ENCODE peak calls at places on chromosomes 7 and 10, in four cellular contexts. T is HEK293T, K is HepG2, U is K562. G is an unnamed sample.

GRCh38 chr10:62063795-62064472 is 162.4 kb downstream of the ARID5B start:
- DNase-seq in T (no peak), K (no peak), U (peak), G (no peak)

GRCh38 chr10:6838118-6838517 is 258.0 kb upstream of the PRKCQ start:
- DNase-seq in T (peak), K (peak), U (peak), G (no peak)

GRCh38 chr10:27865221-27865635 is 119.6 kb upstream of the MKX start:
- DNase-seq in T (no peak), K (no peak), U (no peak), G (no peak)

GRCh38 chr7:139252451-139252850 is 21.4 kb downstream of the UBN2 start:
- DNase-seq in T (no peak), K (no peak), U (no peak), G (no peak)

GRCh38 chr7:65269150-65269856 is 104.4 kb upstream of the ZNF92 start:
- DNase-seq in T (peak), K (peak), U (peak), G (peak)

GRCh38 chr10:86596266-86596665 is 58.1 kb upstream of the OPN4 start:
- DNase-seq in T (no peak), K (no peak), U (no peak), G (no peak)

GRCh38 chr10:88986549-88987242 is 3.9 kb upstream of the FAS start:
- DNase-seq in T (peak), K (peak), U (peak), G (no peak)

GRCh38 chr10:35913628-35914027 is 271.5 kb upstream of the FZD8 start:
- DNase-seq in T (no peak), K (no peak), U (no peak), G (no peak)

GRCh38 chr7:116505823-116506222 is 6.3 kb downstream of the CAV2 start:
- DNase-seq in T (no peak), K (no peak), U (no peak), G (no peak)

GRCh38 chr7:66443946-66444345 is 184.7 kb upstream of the KCTD7 start:
- DNase-seq in T (no peak), K (peak), U (no peak), G (no peak)

GRCh38 chr10:29895436-29895835 is 163.9 kb downstream of the JCAD start:
- DNase-seq in T (no peak), K (no peak), U (no peak), G (no peak)

GRCh38 chr10:31926765-31927596 is 1.6 kb downstream of the ARHGAP12 start:
- DNase-seq in T (no peak), K (no peak), U (peak), G (no peak)

GRCh38 chr10:46514431-46514861 is 42.0 kb downstream of the GPRIN2 start:
- DNase-seq in T (no peak), K (no peak), U (no peak), G (no peak)

GRCh38 chr7:111730476-111731300 is 168.4 kb upstream of the IMMP2L start:
- DNase-seq in T (peak), K (peak), U (peak), G (no peak)

GRCh38 chr7:31935115-31935514 is 135.1 kb downstream of the PDE1C start:
- DNase-seq in T (no peak), K (no peak), U (no peak), G (no peak)

GRCh38 chr7:148650232-148650858 is 48.4 kb upstream of the CUL1 start:
- DNase-seq in T (no peak), K (no peak), U (no peak), G (no peak)

GRCh38 chr10:75226656-75227055 is 9.1 kb downstream of the COMTD1 start:
- DNase-seq in T (no peak), K (no peak), U (no peak), G (no peak)

GRCh38 chr7:46996972-46997371 is 584.9 kb downstream of the TNS3 start:
- DNase-seq in T (no peak), K (no peak), U (no peak), G (no peak)

GRCh38 chr10:59674211-59674836 is 35.3 kb downstream of the SLC16A9 start:
- DNase-seq in T (peak), K (no peak), U (peak), G (no peak)

GRCh38 chr7:41256186-41256945 is 446.5 kb downstream of the INHBA start:
- DNase-seq in T (no peak), K (no peak), U (no peak), G (no peak)

GRCh38 chr10:621981-622740 is 67.3 kb downstream of the DIP2C start:
- DNase-seq in T (no peak), K (no peak), U (no peak), G (no peak)

GRCh38 chr7:77796960-77797359 is 1.3 kb downstream of the TMEM60 start:
- DNase-seq in T (no peak), K (no peak), U (no peak), G (no peak)

GRCh38 chr10:30491204-30491603 is 57.2 kb downstream of the MAP3K8 start:
- DNase-seq in T (no peak), K (no peak), U (no peak), G (no peak)

GRCh38 chr7:93948873-93949272 is 27.3 kb downstream of the GNG11 start:
- DNase-seq in T (no peak), K (no peak), U (no peak), G (no peak)

GRCh38 chr7:136947347-136947746 is 78.9 kb downstream of the CHRM2 start:
- DNase-seq in T (no peak), K (no peak), U (no peak), G (no peak)

GRCh38 chr10:121459765-121460453 is 138.3 kb downstream of the FGFR2 start:
- DNase-seq in T (no peak), K (no peak), U (no peak), G (no peak)

GRCh38 chr7:156725074-156725473 is 84.5 kb downstream of the RNF32 start:
- DNase-seq in T (no peak), K (no peak), U (no peak), G (no peak)

GRCh38 chr7:115676080-115676479 is 354.5 kb downstream of the TFEC start:
- DNase-seq in T (peak), K (no peak), U (peak), G (no peak)

GRCh38 chr7:101125989-101126650 is 784 bp upstream of the SERPINE1 start:
- DNase-seq in T (no peak), K (peak), U (no peak), G (peak)

GRCh38 chr7:133859191-133859590 is 267.9 kb upstream of the LRGUK start:
- DNase-seq in T (no peak), K (no peak), U (no peak), G (no peak)

GRCh38 chr7:30738026-30738915 is 13.7 kb upstream of the INMT start:
- DNase-seq in T (no peak), K (no peak), U (no peak), G (no peak)

GRCh38 chr7:142950235-142950634 is 11.0 kb downstream of the LLCFC1 start:
- DNase-seq in T (no peak), K (no peak), U (no peak), G (no peak)

GRCh38 chr7:135492151-135492550 is 17.8 kb downstream of the CNOT4 start:
- DNase-seq in T (no peak), K (no peak), U (no peak), G (no peak)

GRCh38 chr7:101068401-101068800 is 16.9 kb upstream of the TRIM56 start:
- DNase-seq in T (no peak), K (no peak), U (no peak), G (no peak)

GRCh38 chr7:131546583-131547111 is 9.8 kb downstream of the PODXL start:
- DNase-seq in T (peak), K (peak), U (peak), G (no peak)

GRCh38 chr10:90440870-90441269 is 417.0 kb downstream of the HTR7 start:
- DNase-seq in T (no peak), K (no peak), U (no peak), G (no peak)
- TF ChIP-seq TARDBP in T (no peak), K (no peak), U (no peak), G (no peak)

DNA sequence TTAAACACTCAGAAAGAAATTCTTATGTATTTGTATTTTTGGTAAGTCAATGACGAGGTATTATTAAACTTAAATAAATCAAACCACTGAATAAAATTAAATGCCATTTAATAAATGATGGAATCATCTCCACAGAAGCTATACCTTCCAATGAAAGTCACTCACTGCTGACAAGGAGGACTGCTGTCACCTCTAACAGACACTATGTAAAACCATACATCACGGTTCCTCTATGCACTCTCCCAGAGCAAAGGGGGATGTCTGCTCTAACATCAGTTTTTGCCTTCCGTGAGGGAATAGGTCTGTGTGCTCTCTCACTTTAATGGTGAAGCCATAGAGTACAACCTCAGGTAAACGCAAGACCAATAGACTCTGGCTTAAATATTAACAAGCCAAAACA is 99.7 kb upstream of the DDC start:
- DNase-seq in T (no peak), K (no peak), U (no peak), G (no peak)
- TF ChIP-seq TARDBP in T (no peak), K (no peak), U (no peak), G (no peak)

GRCh38 chr10:114473776-114474175 is 69.5 kb upstream of the AFAP1L2 start:
- DNase-seq in T (no peak), K (peak), U (no peak), G (no peak)
- TF ChIP-seq TARDBP in T (no peak), K (no peak), U (no peak), G (no peak)

GRCh38 chr10:129761166-129761565 is 202.9 kb downstream of the EBF3 start:
- DNase-seq in T (no peak), K (no peak), U (no peak), G (no peak)
- TF ChIP-seq TARDBP in T (no peak), K (no peak), U (no peak), G (no peak)

GRCh38 chr10:13683017-13683416 is 96.3 kb downstream of the PRPF18 start:
- DNase-seq in T (no peak), K (no peak), U (no peak), G (no peak)

GRCh38 chr10:13685885-13686284 is 99.1 kb downstream of the PRPF18 start:
- DNase-seq in T (no peak), K (no peak), U (no peak), G (no peak)

GRCh38 chr10:13686331-13686752 is 99.6 kb downstream of the PRPF18 start:
- DNase-seq in T (no peak), K (no peak), U (no peak), G (no peak)

GRCh38 chr10:13684813-13685511 is 98.2 kb downstream of the PRPF18 start:
- DNase-seq in T (no peak), K (no peak), U (no peak), G (no peak)

GRCh38 chr10:13684252-13684791 is 97.6 kb downstream of the PRPF18 start:
- DNase-seq in T (peak), K (no peak), U (no peak), G (no peak)
- TF ChIP-seq TARDBP in T (no peak), K (no peak), U (no peak), G (no peak)

DNA sequence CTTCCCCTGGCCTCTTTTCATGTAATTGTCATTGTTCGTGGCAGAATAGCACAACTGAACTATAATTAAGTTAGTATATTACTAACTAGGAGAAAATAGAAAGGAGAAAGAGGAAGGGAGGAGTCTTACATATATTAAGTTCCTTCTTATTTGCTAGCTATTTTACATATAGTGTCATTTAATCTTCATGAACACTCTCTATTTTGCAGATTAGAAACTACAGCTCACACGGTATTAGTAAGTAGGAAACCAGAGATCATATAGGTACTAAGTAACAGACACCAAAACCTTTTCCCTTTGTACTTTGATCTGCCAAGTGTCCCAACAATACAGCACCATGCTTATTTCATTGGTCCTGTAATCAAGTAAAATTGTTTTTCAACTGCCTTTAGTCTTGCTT is 202.4 kb upstream of the HPS1 start:
- DNase-seq in T (no peak), K (no peak), U (no peak), G (no peak)
- TF ChIP-seq TARDBP in T (no peak), K (no peak), U (no peak), G (no peak)

GRCh38 chr10:76302491-76302890 is 871.1 kb downstream of the LRMDA start:
- DNase-seq in T (no peak), K (no peak), U (no peak), G (no peak)

GRCh38 chr10:76303682-76304316 is 872.4 kb downstream of the LRMDA start:
- DNase-seq in T (peak), K (peak), U (peak), G (no peak)

GRCh38 chr10:76302936-76303656 is 871.7 kb downstream of the LRMDA start:
- DNase-seq in T (no peak), K (peak), U (no peak), G (no peak)

GRCh38 chr10:76299501-76299900 is 868.1 kb downstream of the LRMDA start:
- DNase-seq in T (no peak), K (no peak), U (no peak), G (no peak)

DNA sequence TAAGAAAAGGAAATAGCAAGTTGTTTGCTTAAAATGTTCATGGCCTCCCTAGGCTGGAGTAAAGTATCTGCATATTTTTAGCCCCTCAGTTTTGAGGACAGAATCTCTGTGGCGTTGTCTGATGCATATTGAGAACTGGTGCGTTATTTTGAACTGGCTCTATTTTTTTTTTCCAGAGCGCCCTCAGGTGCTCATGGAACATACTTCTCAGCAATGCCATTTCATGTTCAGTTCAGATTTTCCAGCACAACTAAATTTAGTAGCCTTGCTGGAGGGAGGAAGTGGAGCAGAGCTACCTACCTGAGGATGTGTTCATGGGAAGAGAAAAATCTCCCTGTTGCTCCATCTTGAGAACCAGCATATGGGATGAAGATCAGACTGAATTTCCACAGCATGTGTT is 870.5 kb downstream of the LRMDA start:
- DNase-seq in T (peak), K (peak), U (no peak), G (no peak)
- TF ChIP-seq TARDBP in T (no peak), K (no peak), U (no peak), G (no peak)

GRCh38 chr10:24494236-24494635 is 229.5 kb downstream of the ARHGAP21 start:
- DNase-seq in T (no peak), K (no peak), U (no peak), G (no peak)
- TF ChIP-seq TARDBP in T (no peak), K (no peak), U (no peak), G (no peak)

DNA sequence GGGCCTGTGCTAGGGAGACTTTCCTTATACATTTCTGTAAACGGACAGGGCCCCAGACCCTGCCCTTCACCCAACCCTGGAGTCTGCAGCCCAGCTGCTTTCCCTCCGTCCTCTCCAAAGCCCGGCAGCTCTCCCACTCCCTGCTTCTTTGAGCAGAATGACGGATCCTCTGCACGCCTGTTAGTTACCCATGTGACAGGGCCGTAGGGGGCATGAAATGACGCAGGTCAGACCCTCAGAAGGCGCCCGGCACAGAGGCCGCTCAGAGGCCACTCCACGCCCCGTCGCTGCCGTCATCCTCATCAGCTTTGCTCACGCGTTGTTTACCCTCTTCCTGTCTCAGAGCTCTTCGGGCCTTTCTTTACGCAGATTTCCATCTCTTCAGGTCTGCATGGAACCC is 60.2 kb upstream of the MKRN1 start:
- DNase-seq in T (no peak), K (no peak), U (no peak), G (no peak)
- TF ChIP-seq TARDBP in T (no peak), K (no peak), U (no peak), G (no peak)

GRCh38 chr10:2782265-2782664 is 285.1 kb upstream of the PFKP start:
- DNase-seq in T (no peak), K (no peak), U (no peak), G (peak)
- TF ChIP-seq TARDBP in T (no peak), K (no peak), U (no peak), G (no peak)

G was measured in GM12878.